ENCODE peak calls at places on chromosome 1, in four cellular contexts. J, R, A and C are unnamed samples.

GRCh38 chr1:55484173-55484572 is 269.0 kb upstream of the USP24 start:
- DNase-seq in A (no peak), R (no peak), J (no peak), C (no peak)

GRCh38 chr1:195376190-195376589 is 1232.0 kb downstream of the KCNT2 start:
- DNase-seq in J (no peak), A (no peak), R (peak; percentile 0), C (no peak)

GRCh38 chr1:10724052-10724494 is 72.4 kb downstream of the CASZ1 start:
- DNase-seq in R (no peak), A (no peak), J (no peak), C (no peak)

GRCh38 chr1:39061951-39062350 is 35.8 kb downstream of the NDUFS5 start:
- DNase-seq in A (no peak), J (no peak), R (no peak), C (no peak)

GRCh38 chr1:229557913-229558414 is 543 bp downstream of the ABCB10 start:
- DNase-seq in R (peak; percentile 6), A (no peak), J (peak; percentile 62), C (peak; percentile 80)

GRCh38 chr1:19597463-19598309 is 46.4 kb upstream of the NBL1 start:
- DNase-seq in J (no peak), R (no peak), A (no peak), C (no peak)

GRCh38 chr1:170530972-170531757 is 801 bp upstream of the GORAB start:
- DNase-seq in R (no peak), J (no peak), A (no peak), C (peak; percentile 1)

GRCh38 chr1:53734650-53735211 is 4.2 kb downstream of the GLIS1 start:
- DNase-seq in A (no peak), R (no peak), J (no peak), C (no peak)

GRCh38 chr1:151492120-151492519 is 19.1 kb upstream of the CGN start:
- DNase-seq in J (no peak), A (no peak), R (no peak), C (no peak)

GRCh38 chr1:201016943-201017827 is 6.3 kb downstream of the KIF21B start:
- DNase-seq in R (no peak), A (no peak), J (no peak), C (peak; percentile 78)

GRCh38 chr1:37150986-37151385 is 116.7 kb upstream of the GRIK3 start:
- DNase-seq in A (no peak), R (no peak), J (no peak), C (no peak)

GRCh38 chr1:226002667-226003501 is 3.7 kb upstream of the SDE2 start:
- DNase-seq in J (peak; percentile 81), A (no peak), R (no peak), C (peak; percentile 30)

GRCh38 chr1:41712687-41713086 is 206.0 kb downstream of the HIVEP3 start:
- DNase-seq in A (no peak), J (no peak), R (no peak), C (peak; percentile 47)

GRCh38 chr1:25478633-25479032 is 47.9 kb downstream of the MACO1 start:
- DNase-seq in J (no peak), A (no peak), R (no peak), C (no peak)

GRCh38 chr1:30413111-30413440 is 310.3 kb downstream of the MATN1 start:
- DNase-seq in J (no peak), A (no peak), R (no peak), C (no peak)

GRCh38 chr1:170114916-170115315 is 30.8 kb upstream of the NTMT2 start:
- DNase-seq in J (no peak), R (no peak), A (no peak), C (no peak)

GRCh38 chr1:188386161-188386560 is 1557.4 kb downstream of the PLA2G4A start:
- DNase-seq in J (no peak), A (no peak), R (no peak), C (peak; percentile 63)

GRCh38 chr1:55685560-55685959 is 470.4 kb upstream of the USP24 start:
- DNase-seq in A (no peak), J (no peak), R (no peak), C (no peak)

GRCh38 chr1:248828845-248829244 is 3.1 kb upstream of the SH3BP5L start:
- DNase-seq in J (peak; percentile 68), R (peak; percentile 95), A (no peak), C (peak; percentile 53)

GRCh38 chr1:7528386-7529031 is 242.6 kb upstream of the VAMP3 start:
- DNase-seq in J (no peak), A (no peak), R (no peak), C (no peak)

GRCh38 chr1:192516776-192517297 is 58.7 kb upstream of the RGS1 start:
- DNase-seq in J (no peak), A (peak; percentile 99), R (no peak), C (no peak)

GRCh38 chr1:206117151-206117948 is at the start of gene AVPR1B:
- DNase-seq in A (no peak), R (no peak), J (no peak), C (peak; percentile 87)

GRCh38 chr1:30915491-30916230 is 7.1 kb upstream of the SDC3 start:
- DNase-seq in R (no peak), A (no peak), J (no peak), C (no peak)

GRCh38 chr1:202078211-202078610 is 44.5 kb upstream of the GPR37L1 start:
- DNase-seq in A (no peak), J (peak; percentile 25), R (no peak), C (no peak)

GRCh38 chr1:194469282-194469681 is 1282.9 kb upstream of the B3GALT2 start:
- DNase-seq in A (no peak), R (no peak), J (no peak), C (no peak)

GRCh38 chr1:9481048-9481447 is 58.2 kb upstream of the SLC25A33 start:
- DNase-seq in R (no peak), J (no peak), A (no peak), C (peak; percentile 9)

GRCh38 chr1:147494998-147495580 is 46.2 kb upstream of the BCL9 start:
- DNase-seq in J (peak; percentile 47), A (peak; percentile 13), R (peak; percentile 55), C (peak; percentile 65)

GRCh38 chr1:206489980-206490534 is 17.3 kb upstream of the RASSF5 start:
- DNase-seq in A (no peak), J (peak; percentile 94), R (peak; percentile 35), C (peak; percentile 87)

GRCh38 chr1:47854552-47855144 is 142.5 kb downstream of the TRABD2B start:
- DNase-seq in J (no peak), R (no peak), A (no peak), C (no peak)

GRCh38 chr1:3852711-3853498 is 4.1 kb downstream of the CEP104 start:
- DNase-seq in A (no peak), R (no peak), J (no peak), C (no peak)

GRCh38 chr1:213568929-213569815 is 418.6 kb upstream of the PROX1 start:
- DNase-seq in A (no peak), J (no peak), R (peak; percentile 96), C (no peak)

GRCh38 chr1:213571419-213571818 is 416.4 kb upstream of the PROX1 start:
- DNase-seq in J (no peak), A (no peak), R (peak; percentile 59), C (no peak)

GRCh38 chr1:213570487-213570886 is 417.3 kb upstream of the PROX1 start:
- DNase-seq in R (peak; percentile 64), J (no peak), A (no peak), C (no peak)

GRCh38 chr1:213571843-213572242 is 415.9 kb upstream of the PROX1 start:
- DNase-seq in J (no peak), A (no peak), R (no peak), C (no peak)

GRCh38 chr1:213569816-213570150 is 418.0 kb upstream of the PROX1 start:
- DNase-seq in R (peak; percentile 59), A (no peak), J (no peak), C (no peak)
- TF ChIP-seq GABPA in R (no peak), A (no peak), J (no peak), C (no peak)

GRCh38 chr1:203764105-203765028 is 616 bp upstream of the LAX1 start:
- DNase-seq in J (peak; percentile 12), A (no peak), R (no peak), C (no peak)

GRCh38 chr1:203768158-203768725 is 3.3 kb downstream of the LAX1 start:
- DNase-seq in R (no peak), A (no peak), J (peak; percentile 9), C (no peak)

GRCh38 chr1:203763505-203763904 is 1.5 kb upstream of the LAX1 start:
- DNase-seq in J (peak; percentile 12), R (no peak), A (no peak), C (no peak)

GRCh38 chr1:203769505-203770343 is 4.7 kb downstream of the LAX1 start:
- DNase-seq in R (peak; percentile 73), J (peak; percentile 19), A (no peak), C (peak; percentile 64)

GRCh38 chr1:203765029-203765837 is at the start of gene LAX1:
- DNase-seq in A (peak; percentile 77), J (peak; percentile 14), R (no peak), C (no peak)
- H3K27ac ChIP-seq in A (peak within 1 kb of the TSS; percentile 96), J (no peak within 1 kb of the TSS), R (no peak within 1 kb of the TSS), C (no peak within 1 kb of the TSS)

GRCh38 chr1:89609781-89610456 is 23.0 kb upstream of the LRRC8C start:
- DNase-seq in J (no peak), A (no peak), R (peak; percentile 45), C (no peak)
- TF ChIP-seq SMC3 in J (no peak), A (no peak), R (no peak), C (no peak)

GRCh38 chr1:62159940-62160348 is 34.7 kb upstream of the L1TD1 start:
- DNase-seq in R (no peak), A (no peak), J (no peak), C (no peak)
- TF ChIP-seq GABPA in R (no peak), A (no peak), J (no peak), C (no peak)

GRCh38 chr1:227726318-227726717 is 8.8 kb downstream of the JMJD4 start:
- DNase-seq in R (no peak), A (no peak), J (no peak), C (peak; percentile 39)
- H3K27ac ChIP-seq in R (no peak overlapping the region), A (no peak overlapping the region), J (no peak overlapping the region), C (no peak overlapping the region)

GRCh38 chr1:113042336-113043143 is 30.5 kb upstream of the LRIG2 start:
- DNase-seq in R (peak; percentile 68), A (no peak), J (peak; percentile 85), C (peak; percentile 79)
- TF ChIP-seq SMC3 in R (peak; percentile 92), A (peak; percentile 86), J (peak; percentile 96), C (peak; percentile 89)

DNA sequence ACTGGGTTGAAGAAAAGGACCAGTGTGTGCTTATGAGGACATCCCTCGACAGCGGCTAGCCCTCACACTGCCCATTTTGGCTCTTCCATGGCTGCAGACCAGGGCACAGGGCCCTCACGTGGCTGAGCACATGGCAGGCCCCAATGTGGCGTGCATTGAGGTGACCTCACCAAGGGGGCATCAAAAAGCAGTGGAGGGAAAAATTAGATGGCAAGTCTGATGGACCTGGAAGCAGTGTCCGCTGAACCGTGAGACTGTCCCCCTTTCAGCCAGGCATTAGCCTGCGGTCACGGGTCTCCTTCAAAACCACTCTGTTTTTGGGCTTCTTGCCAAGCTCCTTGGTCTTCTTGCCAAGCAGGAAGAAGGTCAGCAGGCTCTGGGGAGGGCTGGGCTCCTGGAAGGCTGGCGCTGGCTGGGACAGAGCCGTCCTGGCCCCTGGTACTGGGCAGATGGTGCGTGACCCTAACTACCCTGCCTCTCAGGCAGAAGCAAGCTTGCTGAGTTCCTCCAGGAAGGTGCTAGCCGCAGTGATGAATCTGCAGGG is 30.8 kb downstream of the TRIM67 start:
- DNase-seq in A (no peak), J (no peak), R (no peak), C (peak; percentile 46)
- TF ChIP-seq GABPA in A (no peak), J (no peak), R (no peak), C (no peak)

GRCh38 chr1:36143424-36143823 is 5.9 kb downstream of the TRAPPC3 start:
- DNase-seq in R (no peak), J (no peak), A (no peak), C (no peak)
- H3K27ac ChIP-seq in R (no peak overlapping the region), J (no peak overlapping the region), A (peak overlapping the region; percentile 38), C (no peak overlapping the region)